ENCODE peak calls at places on chromosomes 12 and 14, in eight cellular contexts. J is CD8-positive, alpha-beta T cell; E is activated B cell treated with CpG ODN at 0.5 μM for 24 hours; M is fibroblast of lung; Q is neural progenitor cell; T is AG09319; A is Calu3; X is HFFc6. B is an unnamed sample.

GRCh38 chr14:87334997-87335675 is 657.8 kb downstream of the GALC start:
- DNase-seq in E (no peak), M (peak; percentile 22), T (no peak), J (no peak), Q (no peak), X (no peak), A (no peak), B (no peak)

GRCh38 chr12:5259523-5259922 is 172.4 kb upstream of the NTF3 start:
- DNase-seq in E (no peak), J (no peak), M (no peak), T (no peak), A (no peak), X (peak; percentile 26), Q (no peak), B (no peak)

GRCh38 chr12:113006641-113007040 is 28.3 kb downstream of the OAS2 start:
- DNase-seq in T (no peak), Q (no peak), J (no peak), M (no peak), X (no peak), A (no peak), E (no peak), B (no peak)

GRCh38 chr14:34692348-34692747 is 22.0 kb downstream of the CFL2 start:
- DNase-seq in Q (no peak), M (peak; percentile 17), E (no peak), T (no peak), J (no peak), X (no peak), A (no peak), B (no peak)

GRCh38 chr12:10167588-10167987 is 4.3 kb downstream of the OLR1 start:
- DNase-seq in E (no peak), M (no peak), X (no peak), J (no peak), Q (no peak), T (no peak), A (no peak), B (no peak)

GRCh38 chr14:37810094-37810801 is 214.8 kb downstream of the TTC6 start:
- DNase-seq in T (no peak), X (no peak), M (no peak), E (no peak), Q (peak; percentile 23), J (no peak), A (no peak), B (no peak)

GRCh38 chr12:94208433-94208921 is 60.1 kb downstream of the PLXNC1 start:
- DNase-seq in A (no peak), Q (no peak), X (no peak), E (peak; percentile 39), J (no peak), T (no peak), M (no peak), B (peak; percentile 42)

GRCh38 chr14:34363733-34364134 is 98.3 kb downstream of the SPTSSA start:
- DNase-seq in X (no peak), E (no peak), M (no peak), J (no peak), Q (no peak), T (no peak), A (no peak), B (no peak)

GRCh38 chr12:127548123-127548553 is 718.8 kb upstream of the TMEM132C start:
- DNase-seq in J (no peak), M (peak; percentile 38), T (peak; percentile 44), A (no peak), Q (no peak), E (no peak), X (peak; percentile 89), B (no peak)

GRCh38 chr12:71730936-71731335 is 23.7 kb upstream of the RAB21 start:
- DNase-seq in Q (no peak), E (no peak), T (no peak), A (no peak), X (no peak), M (no peak), J (no peak), B (no peak)

GRCh38 chr12:42474391-42474790 is 115.2 kb downstream of the PRICKLE1 start:
- DNase-seq in X (peak; percentile 5), Q (no peak), T (no peak), J (no peak), A (no peak), M (peak; percentile 20), E (no peak), B (no peak)

GRCh38 chr14:75440733-75441474 is 13.1 kb downstream of the JDP2 start:
- DNase-seq in M (peak; percentile 95), A (no peak), J (no peak), X (peak; percentile 51), E (no peak), Q (no peak), T (peak; percentile 83), B (no peak)

GRCh38 chr12:133010657-133011297 is 24.6 kb downstream of the ZNF26 start:
- DNase-seq in E (no peak), X (no peak), M (peak; percentile 12), Q (no peak), J (no peak), T (no peak), A (no peak), B (no peak)

GRCh38 chr12:98440165-98440581 is 75.2 kb upstream of the TMPO start:
- DNase-seq in X (peak; percentile 85), A (peak; percentile 41), Q (no peak), T (peak; percentile 84), J (no peak), E (no peak), M (peak; percentile 94), B (no peak)

GRCh38 chr14:42045393-42045792 is 438.7 kb downstream of the LRFN5 start:
- DNase-seq in X (no peak), J (no peak), E (no peak), Q (no peak), A (no peak), M (no peak), T (no peak), B (no peak)

GRCh38 chr12:123845881-123846280 is 83.8 kb downstream of the DNAH10 start:
- DNase-seq in Q (no peak), M (no peak), E (no peak), T (no peak), X (no peak), J (no peak), A (no peak), B (no peak)

GRCh38 chr14:53850714-53851296 is 105.8 kb downstream of the BMP4 start:
- DNase-seq in E (no peak), A (no peak), J (no peak), X (peak; percentile 71), M (peak; percentile 24), Q (no peak), T (peak; percentile 5), B (no peak)

GRCh38 chr12:101563197-101563596 is 31.6 kb upstream of the MYBPC1 start:
- DNase-seq in X (no peak), E (no peak), T (no peak), Q (no peak), J (no peak), A (no peak), M (no peak), B (no peak)

GRCh38 chr14:59282366-59282765 is 93.9 kb downstream of the DAAM1 start:
- DNase-seq in J (no peak), E (no peak), Q (no peak), A (no peak), T (no peak), M (peak; percentile 75), X (peak; percentile 60), B (no peak)

GRCh38 chr12:99392091-99392850 is 255.3 kb upstream of the GARIN6 start:
- DNase-seq in T (no peak), Q (no peak), E (no peak), X (no peak), J (no peak), M (no peak), A (no peak), B (no peak)

GRCh38 chr12:95473440-95473946 is 459 bp upstream of the METAP2 start:
- DNase-seq in Q (peak; percentile 45), J (peak; percentile 26), E (no peak), A (peak; percentile 49), T (no peak), X (peak; percentile 12), M (peak; percentile 61), B (peak; percentile 26)

GRCh38 chr12:74985293-74985985 is 224.2 kb downstream of the KCNC2 start:
- DNase-seq in X (no peak), T (no peak), J (no peak), Q (no peak), M (no peak), A (no peak), E (no peak), B (no peak)
- TF ChIP-seq CTCF in X (no peak), T (no peak), J (no peak), Q (no peak), M (no peak), A (no peak), E (no peak), B (no peak)

DNA sequence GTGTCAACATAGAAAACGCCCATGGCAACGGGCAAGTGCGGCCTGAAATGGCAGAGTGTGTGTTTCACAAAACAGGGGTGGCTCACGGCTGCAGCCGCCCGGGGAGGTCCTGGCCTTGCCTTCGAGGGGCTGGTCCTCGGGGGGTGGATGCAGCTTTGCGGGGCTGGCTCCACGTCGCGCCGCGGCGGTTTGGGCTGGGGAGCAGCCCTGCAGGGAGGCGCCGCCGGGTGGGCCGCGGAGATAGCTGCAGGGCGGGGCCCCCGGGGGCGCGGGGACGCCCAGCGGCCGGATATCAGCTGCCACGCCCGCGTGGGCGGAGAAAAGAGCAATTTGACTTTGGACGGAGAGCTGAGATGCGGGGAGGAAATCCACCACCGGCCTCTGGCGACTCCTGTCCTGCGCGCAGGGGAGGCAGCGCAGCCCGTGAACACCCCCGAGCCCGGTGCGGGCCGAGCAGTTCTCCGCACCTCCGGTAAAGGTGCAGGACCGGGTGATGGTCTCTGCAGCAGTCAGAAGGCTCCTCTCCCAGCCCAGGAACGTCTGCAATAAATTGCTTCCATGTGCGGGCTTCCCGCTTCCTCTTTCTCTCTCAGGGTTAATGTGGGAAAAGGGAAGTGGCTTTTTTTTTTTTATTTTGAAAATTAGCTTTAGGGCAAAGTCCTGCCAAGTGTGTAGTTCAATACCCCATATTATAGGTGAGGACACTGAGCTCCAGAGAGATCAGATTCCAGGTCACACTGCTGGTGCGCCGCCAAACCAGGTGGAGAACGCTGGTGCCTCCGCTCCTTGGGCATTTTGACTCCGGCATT is 110.5 kb downstream of the ARF6 start:
- DNase-seq in A (peak; percentile 86), Q (peak; percentile 47), M (peak; percentile 59), J (peak; percentile 71), T (no peak), E (peak; percentile 85), X (peak; percentile 70), B (peak; percentile 88)
- TF ChIP-seq CTCF in A (no peak), Q (peak; percentile 8), M (peak; percentile 5), J (peak; percentile 35), T (peak; percentile 17), E (no peak), X (peak; percentile 59), B (no peak)

DNA sequence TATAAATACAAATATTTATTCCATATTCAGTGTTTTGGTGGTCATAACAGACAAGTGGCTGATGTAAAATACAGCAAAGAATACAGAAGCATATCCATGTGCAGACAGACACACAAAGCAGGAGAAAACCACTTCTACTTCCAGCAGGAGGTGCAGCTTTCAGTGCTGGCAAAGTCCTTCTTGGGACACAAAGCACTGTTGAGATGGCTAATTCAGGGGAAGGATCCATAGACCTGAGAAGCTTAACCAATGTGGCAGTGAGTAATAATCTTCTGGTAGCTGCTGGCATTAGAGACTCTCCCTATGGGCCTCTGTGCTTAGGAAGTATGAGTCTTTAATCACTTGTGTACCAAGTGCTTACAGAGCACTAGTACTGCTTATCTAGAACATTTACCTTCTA is 26.8 kb downstream of the AMN1 start:
- DNase-seq in Q (peak; percentile 42), A (no peak), M (peak; percentile 3), J (no peak), X (peak; percentile 9), E (no peak), T (no peak), B (no peak)
- TF ChIP-seq CTCF in Q (peak; percentile 37), A (no peak), M (no peak), J (no peak), X (peak; percentile 45), E (no peak), T (no peak), B (no peak)

GRCh38 chr12:12645485-12645884 is 33.8 kb downstream of the CREBL2 start:
- DNase-seq in A (peak; percentile 27), T (no peak), Q (peak; percentile 55), J (peak; percentile 9), X (peak; percentile 24), M (peak; percentile 33), E (no peak), B (peak; percentile 58)
- TF ChIP-seq CTCF in A (peak; percentile 45), T (peak; percentile 29), Q (peak; percentile 51), J (peak; percentile 64), X (peak; percentile 84), M (peak; percentile 50), E (no peak), B (no peak)